ENCODE peak calls at places on chromosome 19, in six cellular contexts. One of them, this sample, is unnamed.

GRCh38 chr19:18473706-18474087 is 35.8 kb upstream of the ISYNA1 start:
- DNase-seq in lower lobe of right lung: no peak
- DNase-seq in cardiac muscle cell: no peak
- DNase-seq in AG04450: no peak
- DNase-seq in cardiac fibroblast: no peak
- DNase-seq in GM12864: no peak
- DNase-seq in this sample: no peak

GRCh38 chr19:29260477-29261317 is 47.7 kb upstream of the UQCRFS1 start:
- DNase-seq in lower lobe of right lung: no peak
- DNase-seq in cardiac muscle cell: peak
- DNase-seq in AG04450: no peak
- DNase-seq in cardiac fibroblast: peak
- DNase-seq in GM12864: peak
- DNase-seq in this sample: no peak

GRCh38 chr19:42115705-42116104 is 16.5 kb downstream of the POU2F2 start:
- DNase-seq in lower lobe of right lung: no peak
- DNase-seq in cardiac muscle cell: no peak
- DNase-seq in AG04450: no peak
- DNase-seq in cardiac fibroblast: no peak
- DNase-seq in GM12864: no peak
- DNase-seq in this sample: no peak

GRCh38 chr19:12155324-12155723 is 1.2 kb downstream of the ZNF625 start:
- DNase-seq in lower lobe of right lung: no peak
- DNase-seq in cardiac muscle cell: no peak
- DNase-seq in AG04450: no peak
- DNase-seq in cardiac fibroblast: no peak
- DNase-seq in GM12864: no peak
- DNase-seq in this sample: no peak

GRCh38 chr19:30228113-30228725 is 144.0 kb upstream of the ZNF536 start:
- DNase-seq in lower lobe of right lung: no peak
- DNase-seq in cardiac muscle cell: no peak
- DNase-seq in AG04450: no peak
- DNase-seq in cardiac fibroblast: no peak
- DNase-seq in GM12864: no peak
- DNase-seq in this sample: no peak

GRCh38 chr19:18193388-18194207 is 580 bp downstream of the MPV17L2 start:
- DNase-seq in lower lobe of right lung: no peak
- DNase-seq in cardiac muscle cell: peak
- DNase-seq in AG04450: no peak
- DNase-seq in cardiac fibroblast: no peak
- DNase-seq in GM12864: no peak
- DNase-seq in this sample: no peak

GRCh38 chr19:46613525-46613924 is 11.4 kb downstream of the PTGIR start:
- DNase-seq in lower lobe of right lung: peak
- DNase-seq in cardiac muscle cell: no peak
- DNase-seq in AG04450: no peak
- DNase-seq in cardiac fibroblast: no peak
- DNase-seq in GM12864: no peak
- DNase-seq in this sample: no peak

GRCh38 chr19:33675501-33676124 is 53.9 kb downstream of the CHST8 start:
- DNase-seq in lower lobe of right lung: no peak
- DNase-seq in cardiac muscle cell: no peak
- DNase-seq in AG04450: no peak
- DNase-seq in cardiac fibroblast: no peak
- DNase-seq in GM12864: no peak
- DNase-seq in this sample: peak

GRCh38 chr19:7287716-7288115 is 6.5 kb downstream of the INSR start:
- DNase-seq in lower lobe of right lung: no peak
- DNase-seq in cardiac muscle cell: no peak
- DNase-seq in AG04450: no peak
- DNase-seq in cardiac fibroblast: no peak
- DNase-seq in GM12864: no peak
- DNase-seq in this sample: no peak

GRCh38 chr19:15779756-15780476 is 7.5 kb upstream of the OR10H5 start:
- DNase-seq in lower lobe of right lung: peak
- DNase-seq in cardiac muscle cell: no peak
- DNase-seq in AG04450: no peak
- DNase-seq in cardiac fibroblast: peak
- DNase-seq in GM12864: no peak
- DNase-seq in this sample: no peak

GRCh38 chr19:383922-384800 is 24.8 kb downstream of the C2CD4C start:
- DNase-seq in lower lobe of right lung: peak
- DNase-seq in cardiac muscle cell: peak
- DNase-seq in AG04450: no peak
- DNase-seq in cardiac fibroblast: no peak
- DNase-seq in GM12864: no peak
- DNase-seq in this sample: peak

GRCh38 chr19:4007836-4008539 is 452 bp downstream of the PIAS4 start:
- DNase-seq in lower lobe of right lung: no peak
- DNase-seq in cardiac muscle cell: peak
- DNase-seq in AG04450: no peak
- DNase-seq in cardiac fibroblast: no peak
- DNase-seq in GM12864: no peak
- DNase-seq in this sample: peak

DNA sequence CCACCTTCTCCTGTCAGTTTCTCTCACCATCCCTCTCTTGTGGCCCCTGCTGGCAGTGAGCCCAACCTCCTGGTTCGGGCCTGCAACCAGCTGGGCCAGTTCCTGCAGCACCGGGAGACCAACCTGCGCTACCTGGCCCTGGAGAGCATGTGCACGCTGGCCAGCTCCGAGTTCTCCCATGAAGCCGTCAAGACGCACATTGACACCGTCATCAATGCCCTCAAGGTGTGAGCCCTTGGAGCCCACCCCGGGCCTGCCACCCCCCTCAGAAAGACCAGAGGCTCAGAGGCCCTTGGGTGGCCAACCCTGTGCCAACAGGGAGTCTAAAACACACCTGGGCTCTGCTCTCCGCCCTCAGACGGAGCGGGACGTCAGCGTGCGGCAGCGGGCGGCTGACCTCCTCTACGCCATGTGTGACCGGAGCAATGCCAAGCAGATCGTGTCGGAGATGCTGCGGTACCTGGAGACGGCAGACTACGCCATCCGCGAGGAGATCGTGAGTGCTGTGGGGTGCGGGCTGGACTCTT is 13.8 kb downstream of the FUZ start:
- DNase-seq in lower lobe of right lung: no peak
- DNase-seq in cardiac muscle cell: no peak
- DNase-seq in AG04450: no peak
- DNase-seq in cardiac fibroblast: no peak
- DNase-seq in GM12864: no peak
- DNase-seq in this sample: no peak
- H3K4me3 ChIP-seq in lower lobe of right lung: no peak
- H3K4me3 ChIP-seq in cardiac muscle cell: no peak
- H3K4me3 ChIP-seq in AG04450: no peak
- H3K4me3 ChIP-seq in cardiac fibroblast: no peak
- H3K4me3 ChIP-seq in GM12864: no peak
- H3K4me3 ChIP-seq in this sample: no peak

GRCh38 chr19:57709616-57710015 is 612 bp upstream of the ZNF154 start:
- DNase-seq in lower lobe of right lung: no peak
- DNase-seq in cardiac muscle cell: no peak
- DNase-seq in AG04450: no peak
- DNase-seq in cardiac fibroblast: no peak
- DNase-seq in GM12864: no peak
- DNase-seq in this sample: no peak
- H3K4me3 ChIP-seq in lower lobe of right lung: peak
- H3K4me3 ChIP-seq in cardiac muscle cell: peak
- H3K4me3 ChIP-seq in AG04450: peak
- H3K4me3 ChIP-seq in cardiac fibroblast: no peak
- H3K4me3 ChIP-seq in GM12864: no peak
- H3K4me3 ChIP-seq in this sample: peak

GRCh38 chr19:55674841-55675660 is at the start of gene EPN1:
- DNase-seq in lower lobe of right lung: peak
- DNase-seq in cardiac muscle cell: peak
- DNase-seq in AG04450: peak
- DNase-seq in cardiac fibroblast: peak
- DNase-seq in GM12864: peak
- DNase-seq in this sample: peak

GRCh38 chr19:55673465-55673864 is 1.6 kb upstream of the EPN1 start:
- DNase-seq in lower lobe of right lung: no peak
- DNase-seq in cardiac muscle cell: no peak
- DNase-seq in AG04450: no peak
- DNase-seq in cardiac fibroblast: no peak
- DNase-seq in GM12864: no peak
- DNase-seq in this sample: no peak

GRCh38 chr19:55672418-55672817 is 2.6 kb upstream of the EPN1 start:
- DNase-seq in lower lobe of right lung: no peak
- DNase-seq in cardiac muscle cell: no peak
- DNase-seq in AG04450: no peak
- DNase-seq in cardiac fibroblast: peak
- DNase-seq in GM12864: no peak
- DNase-seq in this sample: no peak

GRCh38 chr19:55674459-55674840 is 576 bp upstream of the EPN1 start:
- DNase-seq in lower lobe of right lung: no peak
- DNase-seq in cardiac muscle cell: no peak
- DNase-seq in AG04450: no peak
- DNase-seq in cardiac fibroblast: no peak
- DNase-seq in GM12864: no peak
- DNase-seq in this sample: no peak

GRCh38 chr19:55673889-55674288 is 1.1 kb upstream of the EPN1 start:
- DNase-seq in lower lobe of right lung: no peak
- DNase-seq in cardiac muscle cell: no peak
- DNase-seq in AG04450: no peak
- DNase-seq in cardiac fibroblast: no peak
- DNase-seq in GM12864: no peak
- DNase-seq in this sample: no peak
- H3K4me3 ChIP-seq in lower lobe of right lung: no peak
- H3K4me3 ChIP-seq in cardiac muscle cell: no peak
- H3K4me3 ChIP-seq in AG04450: no peak
- H3K4me3 ChIP-seq in cardiac fibroblast: no peak
- H3K4me3 ChIP-seq in GM12864: no peak
- H3K4me3 ChIP-seq in this sample: no peak

GRCh38 chr19:1440418-1440801 is 2.2 kb downstream of the RPS15 start:
- DNase-seq in lower lobe of right lung: no peak
- DNase-seq in cardiac muscle cell: no peak
- DNase-seq in AG04450: no peak
- DNase-seq in cardiac fibroblast: no peak
- DNase-seq in GM12864: no peak
- DNase-seq in this sample: no peak
- H3K4me3 ChIP-seq in lower lobe of right lung: no peak
- H3K4me3 ChIP-seq in cardiac muscle cell: no peak
- H3K4me3 ChIP-seq in AG04450: no peak
- H3K4me3 ChIP-seq in cardiac fibroblast: no peak
- H3K4me3 ChIP-seq in GM12864: peak
- H3K4me3 ChIP-seq in this sample: no peak

GRCh38 chr19:45406957-45407375 is 522 bp downstream of the POLR1G start:
- DNase-seq in lower lobe of right lung: no peak
- DNase-seq in cardiac muscle cell: no peak
- DNase-seq in AG04450: no peak
- DNase-seq in cardiac fibroblast: no peak
- DNase-seq in GM12864: no peak
- DNase-seq in this sample: no peak
- H3K4me3 ChIP-seq in lower lobe of right lung: peak
- H3K4me3 ChIP-seq in cardiac muscle cell: peak
- H3K4me3 ChIP-seq in AG04450: peak
- H3K4me3 ChIP-seq in cardiac fibroblast: peak
- H3K4me3 ChIP-seq in GM12864: peak
- H3K4me3 ChIP-seq in this sample: peak

GRCh38 chr19:54366811-54367210 is 2.1 kb upstream of the LAIR1 start:
- DNase-seq in lower lobe of right lung: no peak
- DNase-seq in cardiac muscle cell: no peak
- DNase-seq in AG04450: no peak
- DNase-seq in cardiac fibroblast: no peak
- DNase-seq in GM12864: no peak
- DNase-seq in this sample: no peak

GRCh38 chr19:54369082-54369691 is 4.5 kb upstream of the LAIR1 start:
- DNase-seq in lower lobe of right lung: no peak
- DNase-seq in cardiac muscle cell: no peak
- DNase-seq in AG04450: no peak
- DNase-seq in cardiac fibroblast: no peak
- DNase-seq in GM12864: no peak
- DNase-seq in this sample: no peak

GRCh38 chr19:54364775-54365257 is at the start of gene LAIR1:
- DNase-seq in lower lobe of right lung: peak
- DNase-seq in cardiac muscle cell: no peak
- DNase-seq in AG04450: no peak
- DNase-seq in cardiac fibroblast: no peak
- DNase-seq in GM12864: no peak
- DNase-seq in this sample: peak
- H3K4me3 ChIP-seq in lower lobe of right lung: peak
- H3K4me3 ChIP-seq in cardiac muscle cell: no peak
- H3K4me3 ChIP-seq in AG04450: no peak
- H3K4me3 ChIP-seq in cardiac fibroblast: no peak
- H3K4me3 ChIP-seq in GM12864: no peak
- H3K4me3 ChIP-seq in this sample: peak

DNA sequence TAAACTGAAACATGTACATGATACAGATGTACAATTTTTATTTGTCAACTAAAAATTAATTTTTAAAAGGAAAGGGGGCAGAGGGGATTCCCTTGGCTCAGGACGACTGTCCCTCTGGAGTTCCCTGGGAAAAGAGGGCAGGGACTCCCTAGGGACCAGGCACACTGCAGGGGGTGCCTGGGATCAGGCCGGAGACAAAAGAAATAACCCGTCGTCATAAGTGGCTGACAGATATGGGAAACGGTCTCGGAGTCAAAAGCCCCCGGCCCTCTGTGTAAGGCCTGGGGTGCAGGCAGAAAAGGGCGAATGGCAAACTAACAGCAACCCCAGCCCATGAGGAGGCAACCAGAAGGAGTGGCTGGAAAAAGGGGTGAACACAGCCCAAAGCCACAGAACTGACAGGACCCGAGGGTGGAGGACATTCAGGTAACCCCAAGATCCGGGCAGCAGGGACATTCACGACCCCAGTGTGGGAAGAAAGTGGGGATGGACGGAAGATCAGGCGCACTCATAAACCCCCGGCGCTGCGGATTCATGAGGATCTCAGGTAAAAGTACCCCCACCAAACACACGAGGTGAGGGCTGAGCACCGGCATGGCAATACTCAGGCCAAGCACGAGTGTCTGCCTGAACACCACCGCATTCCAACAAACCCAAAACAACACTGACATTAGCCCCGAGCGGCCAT is 6.7 kb downstream of the MLLT1 start:
- DNase-seq in lower lobe of right lung: no peak
- DNase-seq in cardiac muscle cell: no peak
- DNase-seq in AG04450: no peak
- DNase-seq in cardiac fibroblast: no peak
- DNase-seq in GM12864: no peak
- DNase-seq in this sample: no peak
- H3K4me3 ChIP-seq in lower lobe of right lung: peak
- H3K4me3 ChIP-seq in cardiac muscle cell: no peak
- H3K4me3 ChIP-seq in AG04450: peak
- H3K4me3 ChIP-seq in cardiac fibroblast: no peak
- H3K4me3 ChIP-seq in GM12864: no peak
- H3K4me3 ChIP-seq in this sample: peak

This sample was measured in upper lobe of right lung.